ENCODE peak calls at places on chromosome 15, in nine cellular contexts. A is NCI-H774; U is amygdala; P is activated T-cell treated with anti-CD3 and anti-CD28 coated beads, Interleukin-2, amount 50 U/mL, for 4 hours; X is stimulated activated CD8-positive, alpha-beta memory T cell treated with anti-CD3 and anti-CD28 coated beads, Interleukin-12 subunit alpha, Interleukin-12 subunit beta, amount 100 ng/mL, for 4 hours; F is MV-4-11; L is neuronal stem cell; C is EL; S is trophoblast cell. I is an unnamed sample.

GRCh38 chr15:76060098-76060989 is 559 bp downstream of the TMEM266 start:
- DNase-seq in A (no peak), U (no peak), P (peak), X (no peak), F (peak), L (no peak), C (no peak), S (no peak), I (no peak)

GRCh38 chr15:43106486-43106829 is 620 bp upstream of the UBR1 start:
- DNase-seq in A (no peak), U (no peak), P (no peak), X (no peak), F (no peak), L (no peak), C (no peak), S (peak), I (no peak)

GRCh38 chr15:64694816-64695215 is 80.6 kb downstream of the RBPMS2 start:
- DNase-seq in A (no peak), U (no peak), P (no peak), X (no peak), F (no peak), L (no peak), C (no peak), S (peak), I (no peak)

GRCh38 chr15:90221251-90221900 is 12.4 kb downstream of the CIB1 start:
- DNase-seq in A (peak), U (no peak), P (no peak), X (no peak), F (peak), L (no peak), C (peak), S (peak), I (peak)

GRCh38 chr15:73051402-73051810 is 857 bp upstream of the NEO1 start:
- DNase-seq in A (peak), U (no peak), P (no peak), X (peak), F (no peak), L (peak), C (no peak), S (peak), I (peak)

GRCh38 chr15:36361351-36361870 is 218.0 kb upstream of the CDIN1 start:
- DNase-seq in A (no peak), U (no peak), P (no peak), X (no peak), F (no peak), L (no peak), C (peak), S (no peak), I (no peak)

GRCh38 chr15:50140097-50140496 is 21.1 kb upstream of the ATP8B4 start:
- DNase-seq in A (no peak), U (no peak), P (no peak), X (no peak), F (no peak), L (no peak), C (no peak), S (no peak), I (no peak)

GRCh38 chr15:40441012-40441735 is 421 bp downstream of the BAHD1 start:
- DNase-seq in A (no peak), U (no peak), P (no peak), X (no peak), F (no peak), L (peak), C (no peak), S (peak), I (peak)

GRCh38 chr15:31177936-31178335 is 76.4 kb upstream of the TRPM1 start:
- DNase-seq in A (no peak), U (no peak), P (no peak), X (no peak), F (no peak), L (no peak), C (no peak), S (no peak), I (no peak)

GRCh38 chr15:57156210-57156887 is 220.0 kb upstream of the CGNL1 start:
- DNase-seq in A (no peak), U (no peak), P (no peak), X (no peak), F (no peak), L (no peak), C (no peak), S (no peak), I (no peak)

GRCh38 chr15:91965501-91966180 is 112.1 kb downstream of the SLCO3A1 start:
- DNase-seq in A (no peak), U (no peak), P (no peak), X (no peak), F (no peak), L (no peak), C (peak), S (peak), I (no peak)

GRCh38 chr15:75200765-75201608 is 695 bp upstream of the C15orf39 start:
- DNase-seq in A (peak), U (no peak), P (peak), X (peak), F (no peak), L (peak), C (peak), S (peak), I (no peak)

GRCh38 chr15:65856821-65857455 is 12.4 kb upstream of the RAB11A start:
- DNase-seq in A (peak), U (no peak), P (peak), X (peak), F (peak), L (peak), C (peak), S (peak), I (peak)

GRCh38 chr15:44325568-44325967 is 37.0 kb downstream of the GOLM2 start:
- DNase-seq in A (no peak), U (no peak), P (no peak), X (no peak), F (no peak), L (peak), C (no peak), S (no peak), I (no peak)

GRCh38 chr15:24772256-24772655 is 96.7 kb downstream of the NPAP1 start:
- DNase-seq in A (no peak), U (no peak), P (no peak), X (no peak), F (no peak), L (no peak), C (no peak), S (no peak), I (no peak)

GRCh38 chr15:77838061-77838460 is 205.3 kb upstream of the LINGO1 start:
- DNase-seq in A (no peak), U (no peak), P (no peak), X (no peak), F (no peak), L (no peak), C (no peak), S (no peak), I (no peak)

GRCh38 chr15:99384992-99385669 is 133.8 kb downstream of the LRRC28 start:
- DNase-seq in A (no peak), U (no peak), P (no peak), X (no peak), F (no peak), L (no peak), C (no peak), S (no peak), I (no peak)

GRCh38 chr15:57298204-57298603 is 78.1 kb upstream of the CGNL1 start:
- DNase-seq in A (no peak), U (no peak), P (no peak), X (no peak), F (peak), L (no peak), C (no peak), S (peak), I (no peak)

GRCh38 chr15:48777645-48778337 is 33.1 kb downstream of the CEP152 start:
- DNase-seq in A (no peak), U (no peak), P (no peak), X (no peak), F (no peak), L (no peak), C (no peak), S (no peak), I (no peak)

GRCh38 chr15:28131946-28132345 is 32.8 kb upstream of the OCA2 start:
- DNase-seq in A (no peak), U (no peak), P (no peak), X (no peak), F (no peak), L (no peak), C (no peak), S (no peak), I (peak)

GRCh38 chr15:63968122-63968524 is 78.2 kb downstream of the DAPK2 start:
- DNase-seq in A (no peak), U (no peak), P (no peak), X (no peak), F (no peak), L (no peak), C (no peak), S (no peak), I (no peak)

GRCh38 chr15:88467935-88468528 is 524 bp downstream of the MRPS11 start:
- DNase-seq in A (no peak), U (no peak), P (no peak), X (peak), F (peak), L (no peak), C (no peak), S (no peak), I (no peak)

GRCh38 chr15:74725845-74726773 is 781 bp upstream of the CYP1A1 start:
- DNase-seq in A (peak), U (no peak), P (peak), X (peak), F (peak), L (peak), C (peak), S (peak), I (peak)

GRCh38 chr15:68414591-68414990 is 17.4 kb downstream of the ITGA11 start:
- DNase-seq in A (no peak), U (no peak), P (no peak), X (no peak), F (no peak), L (no peak), C (no peak), S (no peak), I (no peak)

GRCh38 chr15:96330064-96330449 is 443 bp upstream of the NR2F2 start:
- DNase-seq in A (peak), U (peak), P (no peak), X (no peak), F (peak), L (no peak), C (peak), S (peak), I (peak)

GRCh38 chr15:36844453-36845094 is 255.8 kb downstream of the MEIS2 start:
- DNase-seq in A (peak), U (no peak), P (no peak), X (no peak), F (no peak), L (no peak), C (peak), S (no peak), I (no peak)

GRCh38 chr15:34084086-34084485 is 17.6 kb downstream of the EMC7 start:
- DNase-seq in A (no peak), U (no peak), P (no peak), X (no peak), F (no peak), L (no peak), C (peak), S (no peak), I (no peak)

GRCh38 chr15:84863480-84864428 is 20.7 kb upstream of the SLC28A1 start:
- DNase-seq in A (no peak), U (no peak), P (no peak), X (no peak), F (no peak), L (no peak), C (peak), S (no peak), I (no peak)

I was measured in sciatic nerve.